ENCODE peak calls at places on chromosome 4, in nine cellular contexts. V is endothelial cell; O is caudate nucleus; U is neural crest cell; J is nephron progenitor cell; L is stimulated activated CD4-positive, alpha-beta T cell treated with anti-CD3 and anti-CD28 coated beads, TNF-alpha, amount 100 ng/mL, for 24 hours; W is Right ventricle myocardium inferior; K is dermis blood vessel endothelial cell; G is iris pigment epithelial cell. S is an unnamed sample.

GRCh38 chr4:140095694-140096482 is 58.1 kb downstream of the MAML3 start:
- DNase-seq in V (no peak), O (no peak), U (no peak), J (no peak), L (peak), W (no peak), K (peak), G (peak), S (no peak)

GRCh38 chr4:86660407-86660806 is 66.3 kb downstream of the PTPN13 start:
- DNase-seq in V (no peak), O (no peak), U (no peak), J (no peak), L (no peak), W (no peak), K (no peak), G (no peak), S (no peak)

GRCh38 chr4:80989921-80990544 is 40.5 kb upstream of the BMP3 start:
- DNase-seq in V (peak), O (no peak), U (peak), J (peak), L (no peak), W (no peak), K (peak), G (peak), S (no peak)

GRCh38 chr4:120921456-120922389 is 803 bp downstream of the PRDM5 start:
- DNase-seq in V (peak), O (no peak), U (peak), J (peak), L (peak), W (peak), K (peak), G (peak), S (peak)

GRCh38 chr4:78613522-78614311 is 62.1 kb downstream of the ANXA3 start:
- DNase-seq in V (no peak), O (no peak), U (no peak), J (no peak), L (no peak), W (no peak), K (no peak), G (no peak), S (no peak)

GRCh38 chr4:177256950-177257349 is 52.7 kb upstream of the NEIL3 start:
- DNase-seq in V (no peak), O (no peak), U (no peak), J (no peak), L (no peak), W (no peak), K (no peak), G (no peak), S (no peak)

GRCh38 chr4:687975-688694 is 816 bp downstream of the SLC49A3 start:
- DNase-seq in V (no peak), O (no peak), U (no peak), J (no peak), L (no peak), W (peak), K (no peak), G (no peak), S (peak)

GRCh38 chr4:70619778-70620177 is 8.8 kb upstream of the ENAM start:
- DNase-seq in V (no peak), O (no peak), U (no peak), J (no peak), L (no peak), W (no peak), K (no peak), G (no peak), S (no peak)

GRCh38 chr4:111652206-111652605 is 493.0 kb upstream of the FAM241A start:
- DNase-seq in V (no peak), O (no peak), U (no peak), J (no peak), L (no peak), W (no peak), K (no peak), G (no peak), S (no peak)

GRCh38 chr4:125420499-125420898 is 105.7 kb downstream of the FAT4 start:
- DNase-seq in V (no peak), O (no peak), U (no peak), J (no peak), L (no peak), W (no peak), K (no peak), G (no peak), S (no peak)

GRCh38 chr4:150283689-150284088 is 205.4 kb downstream of the DCLK2 start:
- DNase-seq in V (no peak), O (no peak), U (no peak), J (no peak), L (no peak), W (no peak), K (no peak), G (peak), S (no peak)

GRCh38 chr4:150212927-150213326 is 134.7 kb downstream of the DCLK2 start:
- DNase-seq in V (no peak), O (no peak), U (no peak), J (no peak), L (no peak), W (no peak), K (no peak), G (no peak), S (no peak)

GRCh38 chr4:135434936-135435335 is 1233.3 kb upstream of the PABPC4L start:
- DNase-seq in V (no peak), O (no peak), U (no peak), J (no peak), L (no peak), W (no peak), K (no peak), G (peak), S (no peak)

GRCh38 chr4:101593666-101594065 is 196.9 kb upstream of the BANK1 start:
- DNase-seq in V (no peak), O (no peak), U (no peak), J (no peak), L (no peak), W (no peak), K (no peak), G (peak), S (no peak)

GRCh38 chr4:124955476-124955875 is 242.9 kb upstream of the ANKRD50 start:
- DNase-seq in V (no peak), O (no peak), U (no peak), J (no peak), L (no peak), W (no peak), K (no peak), G (no peak), S (no peak)

GRCh38 chr4:73600917-73601316 is 19.3 kb downstream of the RASSF6 start:
- DNase-seq in V (no peak), O (no peak), U (no peak), J (no peak), L (no peak), W (no peak), K (no peak), G (peak), S (no peak)

GRCh38 chr4:42512226-42512625 is 114.9 kb downstream of the SHISA3 start:
- DNase-seq in V (no peak), O (no peak), U (no peak), J (no peak), L (no peak), W (no peak), K (no peak), G (no peak), S (no peak)

GRCh38 chr4:157204634-157205244 is 15.8 kb upstream of the GRIA2 start:
- DNase-seq in V (peak), O (no peak), U (peak), J (peak), L (no peak), W (no peak), K (peak), G (peak), S (peak)

GRCh38 chr4:156954598-156954997 is 17.0 kb downstream of the PDGFC start:
- DNase-seq in V (no peak), O (no peak), U (no peak), J (no peak), L (no peak), W (no peak), K (no peak), G (no peak), S (no peak)

GRCh38 chr4:125750399-125750798 is 435.6 kb downstream of the FAT4 start:
- DNase-seq in V (no peak), O (no peak), U (no peak), J (no peak), L (no peak), W (no peak), K (no peak), G (no peak), S (no peak)

GRCh38 chr4:162838671-162839070 is 328.0 kb downstream of the NAF1 start:
- DNase-seq in V (no peak), O (no peak), U (no peak), J (no peak), L (no peak), W (no peak), K (no peak), G (no peak), S (no peak)

GRCh38 chr4:163165217-163166017 is 1.3 kb downstream of the NAF1 start:
- DNase-seq in V (no peak), O (no peak), U (no peak), J (no peak), L (no peak), W (no peak), K (peak), G (peak), S (no peak)

S was measured in kidney.